ENCODE peak calls at places on chromosomes 11 and 22, in six cellular contexts. One of them, this sample, is unnamed.

GRCh38 chr11:109772846-109773400 is 320.3 kb upstream of the ZC3H12C start:
- DNase-seq in foreskin fibroblast: no peak
- DNase-seq in omental fat pad: no peak
- DNase-seq in AG09319: no peak
- DNase-seq in AG09309: no peak
- DNase-seq in HFF-Myc: no peak
- DNase-seq in this sample: no peak

GRCh38 chr11:2869561-2870427 is 15.8 kb downstream of the CDKN1C start:
- DNase-seq in foreskin fibroblast: no peak
- DNase-seq in omental fat pad: no peak
- DNase-seq in AG09319: no peak
- DNase-seq in AG09309: no peak
- DNase-seq in HFF-Myc: no peak
- DNase-seq in this sample: no peak

GRCh38 chr22:47449508-47450270 is 687.2 kb downstream of the TBC1D22A start:
- DNase-seq in foreskin fibroblast: no peak
- DNase-seq in omental fat pad: no peak
- DNase-seq in AG09319: no peak
- DNase-seq in AG09309: no peak
- DNase-seq in HFF-Myc: no peak
- DNase-seq in this sample: no peak

GRCh38 chr11:60158666-60159065 is 24.2 kb downstream of the MS4A6A start:
- DNase-seq in foreskin fibroblast: no peak
- DNase-seq in omental fat pad: no peak
- DNase-seq in AG09319: no peak
- DNase-seq in AG09309: no peak
- DNase-seq in HFF-Myc: no peak
- DNase-seq in this sample: no peak

GRCh38 chr11:77410076-77410827 is 63.6 kb downstream of the PAK1 start:
- DNase-seq in foreskin fibroblast: no peak
- DNase-seq in omental fat pad: no peak
- DNase-seq in AG09319: no peak
- DNase-seq in AG09309: no peak
- DNase-seq in HFF-Myc: no peak
- DNase-seq in this sample: no peak

GRCh38 chr11:40306938-40307548 is 1152.4 kb downstream of the LRRC4C start:
- DNase-seq in foreskin fibroblast: peak; percentile 79
- DNase-seq in omental fat pad: no peak
- DNase-seq in AG09319: peak; percentile 16
- DNase-seq in AG09309: no peak
- DNase-seq in HFF-Myc: peak; percentile 42
- DNase-seq in this sample: no peak

GRCh38 chr22:44112191-44112590 is 68.5 kb upstream of the PARVG start:
- DNase-seq in foreskin fibroblast: no peak
- DNase-seq in omental fat pad: no peak
- DNase-seq in AG09319: no peak
- DNase-seq in AG09309: no peak
- DNase-seq in HFF-Myc: no peak
- DNase-seq in this sample: no peak

GRCh38 chr22:44012172-44012571 is 11.9 kb upstream of the PARVB start:
- DNase-seq in foreskin fibroblast: no peak
- DNase-seq in omental fat pad: no peak
- DNase-seq in AG09319: no peak
- DNase-seq in AG09309: no peak
- DNase-seq in HFF-Myc: no peak
- DNase-seq in this sample: no peak

GRCh38 chr11:30938801-30939200 is 352.6 kb upstream of the MPPED2 start:
- DNase-seq in foreskin fibroblast: no peak
- DNase-seq in omental fat pad: no peak
- DNase-seq in AG09319: no peak
- DNase-seq in AG09309: no peak
- DNase-seq in HFF-Myc: no peak
- DNase-seq in this sample: no peak

GRCh38 chr11:12810497-12810896 is 136.3 kb downstream of the TEAD1 start:
- DNase-seq in foreskin fibroblast: peak; percentile 36
- DNase-seq in omental fat pad: no peak
- DNase-seq in AG09319: no peak
- DNase-seq in AG09309: no peak
- DNase-seq in HFF-Myc: no peak
- DNase-seq in this sample: no peak

GRCh38 chr11:63813563-63814382 is 517 bp downstream of the SPINDOC start:
- DNase-seq in foreskin fibroblast: peak; percentile 73
- DNase-seq in omental fat pad: no peak
- DNase-seq in AG09319: no peak
- DNase-seq in AG09309: no peak
- DNase-seq in HFF-Myc: no peak
- DNase-seq in this sample: no peak

GRCh38 chr11:75968021-75968685 is 153.1 kb downstream of the UVRAG start:
- DNase-seq in foreskin fibroblast: peak; percentile 40
- DNase-seq in omental fat pad: no peak
- DNase-seq in AG09319: no peak
- DNase-seq in AG09309: no peak
- DNase-seq in HFF-Myc: no peak
- DNase-seq in this sample: no peak

GRCh38 chr22:31085493-31085824 is 4.3 kb downstream of the SMTN start:
- DNase-seq in foreskin fibroblast: no peak
- DNase-seq in omental fat pad: no peak
- DNase-seq in AG09319: no peak
- DNase-seq in AG09309: no peak
- DNase-seq in HFF-Myc: no peak
- DNase-seq in this sample: no peak

GRCh38 chr11:39346043-39346442 is 2113.4 kb downstream of the LRRC4C start:
- DNase-seq in foreskin fibroblast: no peak
- DNase-seq in omental fat pad: no peak
- DNase-seq in AG09319: no peak
- DNase-seq in AG09309: no peak
- DNase-seq in HFF-Myc: no peak
- DNase-seq in this sample: no peak

GRCh38 chr11:18384157-18384641 is 10.2 kb upstream of the LDHA start:
- DNase-seq in foreskin fibroblast: peak; percentile 94
- DNase-seq in omental fat pad: no peak
- DNase-seq in AG09319: peak; percentile 77
- DNase-seq in AG09309: peak; percentile 92
- DNase-seq in HFF-Myc: peak; percentile 81
- DNase-seq in this sample: peak; percentile 87

GRCh38 chr11:45048870-45049825 is 97.3 kb upstream of the PRDM11 start:
- DNase-seq in foreskin fibroblast: no peak
- DNase-seq in omental fat pad: no peak
- DNase-seq in AG09319: no peak
- DNase-seq in AG09309: no peak
- DNase-seq in HFF-Myc: no peak
- DNase-seq in this sample: no peak

GRCh38 chr22:38947321-38948112 is 9.9 kb upstream of the APOBEC3A start:
- DNase-seq in foreskin fibroblast: no peak
- DNase-seq in omental fat pad: no peak
- DNase-seq in AG09319: no peak
- DNase-seq in AG09309: no peak
- DNase-seq in HFF-Myc: no peak
- DNase-seq in this sample: peak; percentile 16

GRCh38 chr11:85821636-85822035 is 10.7 kb upstream of the SYTL2 start:
- DNase-seq in foreskin fibroblast: peak; percentile 76
- DNase-seq in omental fat pad: no peak
- DNase-seq in AG09319: no peak
- DNase-seq in AG09309: no peak
- DNase-seq in HFF-Myc: no peak
- DNase-seq in this sample: no peak

GRCh38 chr11:128904303-128904871 is 13.2 kb downstream of the KCNJ5 start:
- DNase-seq in foreskin fibroblast: no peak
- DNase-seq in omental fat pad: no peak
- DNase-seq in AG09319: no peak
- DNase-seq in AG09309: no peak
- DNase-seq in HFF-Myc: no peak
- DNase-seq in this sample: no peak

GRCh38 chr11:62392944-62393628 is 25.7 kb upstream of the SCGB1A1 start:
- DNase-seq in foreskin fibroblast: no peak
- DNase-seq in omental fat pad: no peak
- DNase-seq in AG09319: no peak
- DNase-seq in AG09309: no peak
- DNase-seq in HFF-Myc: no peak
- DNase-seq in this sample: peak; percentile 29

GRCh38 chr11:107792049-107792443 is 66.5 kb downstream of the SLC35F2 start:
- DNase-seq in foreskin fibroblast: no peak
- DNase-seq in omental fat pad: no peak
- DNase-seq in AG09319: no peak
- DNase-seq in AG09309: no peak
- DNase-seq in HFF-Myc: no peak
- DNase-seq in this sample: no peak

GRCh38 chr22:27919943-27920755 is 1.1 kb upstream of the PITPNB start:
- DNase-seq in foreskin fibroblast: peak; percentile 90
- DNase-seq in omental fat pad: no peak
- DNase-seq in AG09319: peak; percentile 45
- DNase-seq in AG09309: no peak
- DNase-seq in HFF-Myc: peak; percentile 74
- DNase-seq in this sample: no peak

GRCh38 chr11:66488957-66489356 is 8.7 kb downstream of the DPP3 start:
- DNase-seq in foreskin fibroblast: no peak
- DNase-seq in omental fat pad: no peak
- DNase-seq in AG09319: no peak
- DNase-seq in AG09309: no peak
- DNase-seq in HFF-Myc: no peak
- DNase-seq in this sample: no peak

GRCh38 chr11:73759520-73760065 is 1.3 kb downstream of the RAB6A start:
- DNase-seq in foreskin fibroblast: peak; percentile 37
- DNase-seq in omental fat pad: no peak
- DNase-seq in AG09319: no peak
- DNase-seq in AG09309: no peak
- DNase-seq in HFF-Myc: no peak
- DNase-seq in this sample: no peak
- TF ChIP-seq CTCF in foreskin fibroblast: no peak
- TF ChIP-seq CTCF in omental fat pad: no peak
- TF ChIP-seq CTCF in AG09319: peak; percentile 19
- TF ChIP-seq CTCF in AG09309: peak; percentile 41
- TF ChIP-seq CTCF in HFF-Myc: no peak
- TF ChIP-seq CTCF in this sample: peak; percentile 1

GRCh38 chr11:71563401-71563800 is 2.0 kb upstream of the KRTAP5-10 start:
- DNase-seq in foreskin fibroblast: peak; percentile 60
- DNase-seq in omental fat pad: no peak
- DNase-seq in AG09319: peak; percentile 7
- DNase-seq in AG09309: peak; percentile 32
- DNase-seq in HFF-Myc: no peak
- DNase-seq in this sample: no peak
- TF ChIP-seq CTCF in foreskin fibroblast: peak; percentile 28
- TF ChIP-seq CTCF in omental fat pad: no peak
- TF ChIP-seq CTCF in AG09319: peak; percentile 29
- TF ChIP-seq CTCF in AG09309: peak; percentile 50
- TF ChIP-seq CTCF in HFF-Myc: peak; percentile 38
- TF ChIP-seq CTCF in this sample: no peak

GRCh38 chr11:68961245-68961644 is 19.5 kb downstream of the MRGPRD start:
- DNase-seq in foreskin fibroblast: no peak
- DNase-seq in omental fat pad: no peak
- DNase-seq in AG09319: no peak
- DNase-seq in AG09309: no peak
- DNase-seq in HFF-Myc: no peak
- DNase-seq in this sample: no peak

GRCh38 chr11:68959465-68960298 is 21.1 kb downstream of the MRGPRD start:
- DNase-seq in foreskin fibroblast: no peak
- DNase-seq in omental fat pad: no peak
- DNase-seq in AG09319: no peak
- DNase-seq in AG09309: no peak
- DNase-seq in HFF-Myc: no peak
- DNase-seq in this sample: no peak

GRCh38 chr11:68960299-68961071 is 20.3 kb downstream of the MRGPRD start:
- DNase-seq in foreskin fibroblast: no peak
- DNase-seq in omental fat pad: no peak
- DNase-seq in AG09319: no peak
- DNase-seq in AG09309: no peak
- DNase-seq in HFF-Myc: no peak
- DNase-seq in this sample: no peak

GRCh38 chr11:68963779-68964178 is 17.0 kb downstream of the MRGPRD start:
- DNase-seq in foreskin fibroblast: no peak
- DNase-seq in omental fat pad: no peak
- DNase-seq in AG09319: no peak
- DNase-seq in AG09309: no peak
- DNase-seq in HFF-Myc: no peak
- DNase-seq in this sample: peak; percentile 32

GRCh38 chr11:68962527-68963250 is 18.1 kb downstream of the MRGPRD start:
- DNase-seq in foreskin fibroblast: peak; percentile 30
- DNase-seq in omental fat pad: no peak
- DNase-seq in AG09319: no peak
- DNase-seq in AG09309: no peak
- DNase-seq in HFF-Myc: no peak
- DNase-seq in this sample: peak; percentile 31
- TF ChIP-seq CTCF in foreskin fibroblast: no peak
- TF ChIP-seq CTCF in omental fat pad: no peak
- TF ChIP-seq CTCF in AG09319: no peak
- TF ChIP-seq CTCF in AG09309: no peak
- TF ChIP-seq CTCF in HFF-Myc: no peak
- TF ChIP-seq CTCF in this sample: no peak

GRCh38 chr11:46243796-46244109 is 33.7 kb upstream of the CREB3L1 start:
- DNase-seq in foreskin fibroblast: no peak
- DNase-seq in omental fat pad: no peak
- DNase-seq in AG09319: no peak
- DNase-seq in AG09309: no peak
- DNase-seq in HFF-Myc: no peak
- DNase-seq in this sample: no peak

GRCh38 chr11:46240371-46240770 is 37.1 kb upstream of the CREB3L1 start:
- DNase-seq in foreskin fibroblast: peak; percentile 44
- DNase-seq in omental fat pad: no peak
- DNase-seq in AG09319: no peak
- DNase-seq in AG09309: peak; percentile 39
- DNase-seq in HFF-Myc: no peak
- DNase-seq in this sample: no peak

GRCh38 chr11:46240861-46241260 is 36.6 kb upstream of the CREB3L1 start:
- DNase-seq in foreskin fibroblast: peak; percentile 11
- DNase-seq in omental fat pad: no peak
- DNase-seq in AG09319: no peak
- DNase-seq in AG09309: no peak
- DNase-seq in HFF-Myc: no peak
- DNase-seq in this sample: no peak

GRCh38 chr11:46242462-46242960 is 35.0 kb upstream of the CREB3L1 start:
- DNase-seq in foreskin fibroblast: no peak
- DNase-seq in omental fat pad: no peak
- DNase-seq in AG09319: no peak
- DNase-seq in AG09309: no peak
- DNase-seq in HFF-Myc: no peak
- DNase-seq in this sample: no peak

DNA sequence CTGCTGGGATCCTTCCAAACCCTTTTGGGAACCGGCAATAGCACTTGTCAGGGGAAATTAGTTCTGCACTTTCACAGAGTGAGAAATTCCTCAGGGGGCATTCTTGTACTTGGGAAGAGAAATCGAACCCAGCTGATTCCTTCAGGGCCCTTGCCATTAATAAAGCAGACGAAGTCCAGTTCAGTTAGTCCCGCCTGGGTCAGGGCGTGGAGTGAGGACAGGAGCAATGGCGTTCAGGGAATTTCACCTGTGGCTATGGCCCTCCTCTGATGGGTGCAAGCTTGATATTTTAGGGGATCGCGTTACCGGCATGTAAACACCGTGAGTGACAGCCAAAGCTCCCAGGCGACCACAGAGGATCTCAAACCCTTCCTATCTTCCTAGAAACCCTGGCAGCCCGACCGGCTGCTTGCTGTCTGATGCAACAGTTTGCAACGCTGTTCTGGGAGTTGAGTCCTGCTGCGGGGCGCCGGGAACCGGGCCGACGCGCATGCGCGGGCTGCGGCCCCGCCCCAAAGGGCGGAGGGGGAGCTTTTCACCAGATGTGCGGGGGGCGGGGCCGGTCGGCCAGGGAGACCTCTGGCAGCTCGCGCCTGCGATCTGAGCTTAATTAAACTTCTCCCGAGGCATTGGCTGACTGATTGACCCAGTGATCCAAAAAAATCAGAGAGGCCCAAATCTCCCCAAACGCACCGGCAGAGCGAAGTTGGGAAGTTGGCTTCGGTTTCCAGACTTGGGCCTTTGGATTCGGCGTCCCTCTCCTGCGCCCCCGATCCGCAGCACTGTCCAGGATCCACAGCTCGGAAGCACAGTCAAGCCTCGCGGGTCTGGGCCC is 34.3 kb upstream of the CREB3L1 start:
- DNase-seq in foreskin fibroblast: peak; percentile 99
- DNase-seq in omental fat pad: peak; percentile 73
- DNase-seq in AG09319: peak; percentile 98
- DNase-seq in AG09309: peak; percentile 92
- DNase-seq in HFF-Myc: peak; percentile 74
- DNase-seq in this sample: peak; percentile 95
- TF ChIP-seq CTCF in foreskin fibroblast: no peak
- TF ChIP-seq CTCF in omental fat pad: no peak
- TF ChIP-seq CTCF in AG09319: no peak
- TF ChIP-seq CTCF in AG09309: no peak
- TF ChIP-seq CTCF in HFF-Myc: no peak
- TF ChIP-seq CTCF in this sample: no peak

This sample was measured in suprapubic skin.